ENCODE peak calls at places on chromosomes 4 and X, in six cellular contexts. One of them, this sample, is unnamed.
A peak's percentile ranks its signal among the peaks of the same experiment; 100 is the strongest.

GRCh38 chr4:97367878-97368277 is 775.4 kb downstream of the STPG2 start:
- DNase-seq in GM23248: peak; percentile 2
- DNase-seq in bronchial epithelial cell: peak; percentile 76
- DNase-seq in CD8-positive, alpha-beta memory T cell: no peak
- DNase-seq in brain microvascular endothelial cell: peak; percentile 69
- DNase-seq in breast epithelium: no peak
- DNase-seq in this sample: peak; percentile 73

GRCh38 chr4:155529197-155529596 is 137.5 kb upstream of the GUCY1A1 start:
- DNase-seq in GM23248: peak; percentile 41
- DNase-seq in CD8-positive, alpha-beta memory T cell: no peak
- DNase-seq in brain microvascular endothelial cell: no peak
- DNase-seq in bronchial epithelial cell: peak; percentile 33
- DNase-seq in breast epithelium: no peak
- DNase-seq in this sample: peak; percentile 56

GRCh38 chrX:10524578-10524977 is 95.8 kb downstream of the MID1 start:
- DNase-seq in CD8-positive, alpha-beta memory T cell: no peak
- DNase-seq in breast epithelium: no peak
- DNase-seq in GM23248: no peak
- DNase-seq in brain microvascular endothelial cell: no peak
- DNase-seq in bronchial epithelial cell: no peak
- DNase-seq in this sample: no peak

GRCh38 chrX:101287402-101287801 is 3.7 kb downstream of the TAF7L start:
- DNase-seq in brain microvascular endothelial cell: peak; percentile 59
- DNase-seq in bronchial epithelial cell: peak; percentile 43
- DNase-seq in breast epithelium: no peak
- DNase-seq in CD8-positive, alpha-beta memory T cell: no peak
- DNase-seq in GM23248: peak; percentile 49
- DNase-seq in this sample: peak; percentile 67

GRCh38 chr4:177367336-177367735 is 57.7 kb downstream of the NEIL3 start:
- DNase-seq in bronchial epithelial cell: peak; percentile 27
- DNase-seq in brain microvascular endothelial cell: peak; percentile 24
- DNase-seq in GM23248: peak; percentile 41
- DNase-seq in breast epithelium: no peak
- DNase-seq in CD8-positive, alpha-beta memory T cell: no peak
- DNase-seq in this sample: peak; percentile 37

GRCh38 chr4:177611974-177612664 is 169.9 kb upstream of the AGA start:
- DNase-seq in breast epithelium: no peak
- DNase-seq in CD8-positive, alpha-beta memory T cell: no peak
- DNase-seq in brain microvascular endothelial cell: no peak
- DNase-seq in GM23248: no peak
- DNase-seq in bronchial epithelial cell: no peak
- DNase-seq in this sample: no peak

GRCh38 chr4:150224896-150225591 is 146.8 kb downstream of the DCLK2 start:
- DNase-seq in breast epithelium: no peak
- DNase-seq in bronchial epithelial cell: peak; percentile 28
- DNase-seq in GM23248: peak; percentile 94
- DNase-seq in CD8-positive, alpha-beta memory T cell: no peak
- DNase-seq in brain microvascular endothelial cell: peak; percentile 93
- DNase-seq in this sample: peak; percentile 99

GRCh38 chrX:118724775-118725174 is 2.6 kb upstream of the IL13RA1 start:
- DNase-seq in bronchial epithelial cell: peak; percentile 20
- DNase-seq in GM23248: peak; percentile 36
- DNase-seq in breast epithelium: no peak
- DNase-seq in CD8-positive, alpha-beta memory T cell: no peak
- DNase-seq in brain microvascular endothelial cell: peak; percentile 31
- DNase-seq in this sample: peak; percentile 59

GRCh38 chrX:16087081-16087480 is 36.3 kb upstream of the GRPR start:
- DNase-seq in CD8-positive, alpha-beta memory T cell: no peak
- DNase-seq in GM23248: no peak
- DNase-seq in brain microvascular endothelial cell: no peak
- DNase-seq in bronchial epithelial cell: no peak
- DNase-seq in breast epithelium: no peak
- DNase-seq in this sample: peak; percentile 5

GRCh38 chr4:80539190-80539589 is 203.7 kb downstream of the CFAP299 start:
- DNase-seq in bronchial epithelial cell: no peak
- DNase-seq in brain microvascular endothelial cell: no peak
- DNase-seq in GM23248: no peak
- DNase-seq in CD8-positive, alpha-beta memory T cell: no peak
- DNase-seq in breast epithelium: no peak
- DNase-seq in this sample: no peak

GRCh38 chrX:119516157-119516702 is 48.0 kb downstream of the SLC25A5 start:
- DNase-seq in CD8-positive, alpha-beta memory T cell: peak; percentile 48
- DNase-seq in bronchial epithelial cell: peak; percentile 44
- DNase-seq in breast epithelium: no peak
- DNase-seq in brain microvascular endothelial cell: peak; percentile 26
- DNase-seq in GM23248: peak; percentile 77
- DNase-seq in this sample: peak; percentile 82

DNA sequence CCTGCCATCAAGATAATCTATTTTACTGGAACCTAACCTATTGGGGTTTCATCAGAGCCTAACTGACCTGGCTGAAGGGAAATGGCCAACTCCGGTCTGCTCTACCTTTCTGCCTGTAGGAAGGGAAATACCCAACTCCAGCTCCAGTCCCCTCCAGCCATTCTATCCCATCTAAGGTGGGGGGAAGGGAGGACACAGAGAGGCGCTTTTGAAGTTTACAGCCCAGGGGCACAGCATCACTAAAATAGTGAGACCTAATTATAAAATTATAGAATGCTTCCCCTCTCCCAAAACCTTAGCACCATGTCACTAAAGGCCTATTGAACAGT is 27.8 kb upstream of the ACSL4 start:
- DNase-seq in breast epithelium: no peak
- DNase-seq in CD8-positive, alpha-beta memory T cell: no peak
- DNase-seq in brain microvascular endothelial cell: no peak
- DNase-seq in GM23248: no peak
- DNase-seq in bronchial epithelial cell: no peak
- DNase-seq in this sample: no peak
- H3K4me3 ChIP-seq in breast epithelium: no peak overlapping the region
- H3K4me3 ChIP-seq in CD8-positive, alpha-beta memory T cell: no peak overlapping the region
- H3K4me3 ChIP-seq in brain microvascular endothelial cell: no peak overlapping the region
- H3K4me3 ChIP-seq in GM23248: no peak overlapping the region
- H3K4me3 ChIP-seq in bronchial epithelial cell: no peak overlapping the region
- H3K4me3 ChIP-seq in this sample: no peak overlapping the region

DNA sequence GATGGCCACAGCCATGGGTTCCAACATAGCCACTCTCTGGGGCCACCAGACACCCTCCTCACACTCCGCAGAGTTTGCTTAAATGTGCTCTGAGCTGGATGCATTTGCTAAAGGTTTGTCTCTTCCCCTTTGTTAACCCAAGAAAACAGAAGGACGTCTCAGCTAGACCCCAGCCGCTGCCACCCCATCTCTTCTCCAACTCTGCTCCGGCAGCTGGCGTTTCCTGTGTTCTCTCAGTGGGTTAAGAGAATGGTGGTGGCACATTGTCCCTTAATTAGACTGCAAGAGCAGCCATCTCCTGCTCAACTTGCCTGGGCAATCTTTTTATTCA is 43.7 kb upstream of the FAM9C start:
- DNase-seq in brain microvascular endothelial cell: no peak
- DNase-seq in breast epithelium: no peak
- DNase-seq in CD8-positive, alpha-beta memory T cell: no peak
- DNase-seq in GM23248: no peak
- DNase-seq in bronchial epithelial cell: no peak
- DNase-seq in this sample: no peak
- H3K4me3 ChIP-seq in brain microvascular endothelial cell: no peak overlapping the region
- H3K4me3 ChIP-seq in breast epithelium: no peak overlapping the region
- H3K4me3 ChIP-seq in CD8-positive, alpha-beta memory T cell: peak overlapping the region; percentile 35
- H3K4me3 ChIP-seq in GM23248: no peak overlapping the region
- H3K4me3 ChIP-seq in bronchial epithelial cell: no peak overlapping the region
- H3K4me3 ChIP-seq in this sample: no peak overlapping the region

DNA sequence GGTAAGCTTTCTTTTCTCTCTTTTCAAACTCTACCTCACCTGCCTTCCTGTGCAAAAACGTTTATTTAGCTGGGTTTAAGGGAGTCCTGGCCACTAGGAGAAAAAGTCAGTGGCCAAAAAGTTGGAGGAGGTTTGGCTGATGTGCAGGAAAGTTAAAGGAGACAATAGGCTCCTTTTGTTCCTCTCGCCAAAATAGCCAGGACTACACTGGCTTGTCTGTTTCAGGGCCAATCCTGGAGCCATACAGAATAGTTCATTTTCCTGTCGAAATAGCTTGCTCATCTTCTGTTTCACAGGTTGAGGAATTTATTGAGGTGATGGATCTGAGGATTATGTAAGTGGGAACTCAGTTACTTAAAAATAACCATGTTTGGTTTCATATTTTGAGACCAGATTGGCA is 423 bp downstream of the HEPH start:
- DNase-seq in breast epithelium: no peak
- DNase-seq in bronchial epithelial cell: no peak
- DNase-seq in brain microvascular endothelial cell: no peak
- DNase-seq in GM23248: peak; percentile 40
- DNase-seq in CD8-positive, alpha-beta memory T cell: no peak
- DNase-seq in this sample: no peak
- H3K4me3 ChIP-seq in breast epithelium: peak overlapping the region; percentile 27
- H3K4me3 ChIP-seq in bronchial epithelial cell: no peak overlapping the region
- H3K4me3 ChIP-seq in brain microvascular endothelial cell: no peak overlapping the region
- H3K4me3 ChIP-seq in GM23248: peak overlapping the region; percentile 71
- H3K4me3 ChIP-seq in CD8-positive, alpha-beta memory T cell: no peak overlapping the region
- H3K4me3 ChIP-seq in this sample: peak overlapping the region; percentile 10

GRCh38 chr4:2402053-2402452 is 16.4 kb downstream of the ZFYVE28 start:
- DNase-seq in GM23248: peak; percentile 54
- DNase-seq in breast epithelium: peak; percentile 32
- DNase-seq in bronchial epithelial cell: peak; percentile 28
- DNase-seq in brain microvascular endothelial cell: no peak
- DNase-seq in CD8-positive, alpha-beta memory T cell: no peak
- DNase-seq in this sample: peak; percentile 40
- H3K4me3 ChIP-seq in GM23248: peak overlapping the region; percentile 58
- H3K4me3 ChIP-seq in breast epithelium: peak overlapping the region; percentile 18
- H3K4me3 ChIP-seq in bronchial epithelial cell: no peak overlapping the region
- H3K4me3 ChIP-seq in brain microvascular endothelial cell: peak overlapping the region; percentile 37
- H3K4me3 ChIP-seq in CD8-positive, alpha-beta memory T cell: peak overlapping the region; percentile 35
- H3K4me3 ChIP-seq in this sample: peak overlapping the region; percentile 23

GRCh38 chrX:57289089-57289488 is 2.6 kb downstream of the FAAH2 start:
- DNase-seq in breast epithelium: no peak
- DNase-seq in brain microvascular endothelial cell: no peak
- DNase-seq in bronchial epithelial cell: peak; percentile 71
- DNase-seq in CD8-positive, alpha-beta memory T cell: no peak
- DNase-seq in GM23248: no peak
- DNase-seq in this sample: no peak

GRCh38 chrX:57285001-57285400 is 1.5 kb upstream of the FAAH2 start:
- DNase-seq in breast epithelium: no peak
- DNase-seq in GM23248: no peak
- DNase-seq in CD8-positive, alpha-beta memory T cell: no peak
- DNase-seq in bronchial epithelial cell: no peak
- DNase-seq in brain microvascular endothelial cell: no peak
- DNase-seq in this sample: no peak

GRCh38 chrX:57282568-57282967 is 3.9 kb upstream of the FAAH2 start:
- DNase-seq in GM23248: no peak
- DNase-seq in breast epithelium: no peak
- DNase-seq in CD8-positive, alpha-beta memory T cell: no peak
- DNase-seq in brain microvascular endothelial cell: no peak
- DNase-seq in bronchial epithelial cell: peak; percentile 10
- DNase-seq in this sample: no peak

DNA sequence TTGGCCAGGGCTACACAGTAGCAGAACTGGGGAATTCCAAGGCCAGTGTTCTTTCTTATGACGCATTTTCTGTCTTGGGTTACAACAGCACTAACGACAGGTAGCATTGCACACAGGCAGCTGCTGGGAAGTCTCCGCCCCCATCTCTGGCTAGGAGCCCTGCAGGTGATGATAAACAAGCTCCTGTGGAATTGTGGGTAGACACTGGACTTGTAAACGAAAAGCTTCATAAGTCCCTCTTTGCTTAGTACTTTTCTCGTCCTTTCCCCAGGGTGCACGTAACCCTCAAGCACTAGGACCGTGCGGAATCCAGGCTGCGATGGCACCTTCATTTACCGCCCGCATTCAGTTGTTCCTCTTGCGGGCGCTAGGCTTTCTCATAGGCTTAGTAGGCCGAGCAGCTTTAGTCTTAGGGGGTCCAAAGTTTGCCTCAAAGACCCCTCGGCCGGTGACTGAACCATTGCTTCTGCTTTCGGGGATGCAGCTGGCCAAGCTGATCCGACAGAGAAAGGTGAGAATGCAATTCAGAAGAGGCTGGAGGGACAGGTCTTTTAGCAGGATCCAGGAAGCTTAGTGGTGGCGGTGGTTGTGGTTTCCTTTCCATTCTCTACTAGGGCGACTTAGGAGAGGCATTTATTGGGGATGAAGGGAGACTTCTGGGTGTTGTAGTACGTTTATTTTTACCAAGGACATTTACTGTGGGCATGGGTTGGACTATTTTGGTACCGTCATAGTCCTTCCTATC is at the start of gene FAAH2:
- DNase-seq in bronchial epithelial cell: peak; percentile 95
- DNase-seq in CD8-positive, alpha-beta memory T cell: peak; percentile 72
- DNase-seq in brain microvascular endothelial cell: no peak
- DNase-seq in breast epithelium: peak; percentile 73
- DNase-seq in GM23248: no peak
- DNase-seq in this sample: no peak
- H3K4me3 ChIP-seq in bronchial epithelial cell: peak within 1 kb of the TSS; percentile 49
- H3K4me3 ChIP-seq in CD8-positive, alpha-beta memory T cell: peak within 1 kb of the TSS; percentile 87
- H3K4me3 ChIP-seq in brain microvascular endothelial cell: no peak within 1 kb of the TSS
- H3K4me3 ChIP-seq in breast epithelium: no peak within 1 kb of the TSS
- H3K4me3 ChIP-seq in GM23248: no peak within 1 kb of the TSS
- H3K4me3 ChIP-seq in this sample: no peak within 1 kb of the TSS